ENCODE peak calls at places on chromosomes 12 and 14, in four cellular contexts. One of them, this sample, is unnamed.

GRCh38 chr12:123085046-123085445 is 65.8 kb downstream of the PITPNM2 start:
- DNase-seq in mesenchymal stem cell: no peak
- DNase-seq in trophoblast cell: no peak
- DNase-seq in H1: no peak
- DNase-seq in this sample: no peak

GRCh38 chr12:5429741-5430557 is 2.0 kb upstream of the NTF3 start:
- DNase-seq in mesenchymal stem cell: peak
- DNase-seq in trophoblast cell: no peak
- DNase-seq in H1: no peak
- DNase-seq in this sample: peak

GRCh38 chr12:118680361-118680963 is 300.9 kb upstream of the SRRM4 start:
- DNase-seq in mesenchymal stem cell: no peak
- DNase-seq in trophoblast cell: no peak
- DNase-seq in H1: no peak
- DNase-seq in this sample: peak

GRCh38 chr14:74945852-74946658 is 9.3 kb downstream of the PGF start:
- DNase-seq in mesenchymal stem cell: peak
- DNase-seq in trophoblast cell: no peak
- DNase-seq in H1: peak
- DNase-seq in this sample: peak

GRCh38 chr12:45388545-45388944 is 172.7 kb downstream of the ANO6 start:
- DNase-seq in mesenchymal stem cell: peak
- DNase-seq in trophoblast cell: no peak
- DNase-seq in H1: no peak
- DNase-seq in this sample: no peak

GRCh38 chr12:127964717-127965116 is 302.3 kb upstream of the TMEM132C start:
- DNase-seq in mesenchymal stem cell: peak
- DNase-seq in trophoblast cell: no peak
- DNase-seq in H1: no peak
- DNase-seq in this sample: no peak

GRCh38 chr12:9096563-9097176 is 19.0 kb downstream of the A2M start:
- DNase-seq in mesenchymal stem cell: no peak
- DNase-seq in trophoblast cell: no peak
- DNase-seq in H1: no peak
- DNase-seq in this sample: no peak

GRCh38 chr12:104064842-104065441 is 611 bp downstream of the HCFC2 start:
- DNase-seq in mesenchymal stem cell: peak
- DNase-seq in trophoblast cell: peak
- DNase-seq in H1: no peak
- DNase-seq in this sample: peak

GRCh38 chr12:44960856-44961255 is 84.7 kb upstream of the NELL2 start:
- DNase-seq in mesenchymal stem cell: no peak
- DNase-seq in trophoblast cell: no peak
- DNase-seq in H1: no peak
- DNase-seq in this sample: no peak

GRCh38 chr12:117530796-117531195 is 169.4 kb upstream of the NOS1 start:
- DNase-seq in mesenchymal stem cell: no peak
- DNase-seq in trophoblast cell: no peak
- DNase-seq in H1: no peak
- DNase-seq in this sample: no peak

GRCh38 chr14:74275265-74275841 is 27.4 kb downstream of the ABCD4 start:
- DNase-seq in mesenchymal stem cell: peak
- DNase-seq in trophoblast cell: peak
- DNase-seq in H1: no peak
- DNase-seq in this sample: no peak

GRCh38 chr12:54544743-54545142 is 4.7 kb upstream of the PDE1B start:
- DNase-seq in mesenchymal stem cell: no peak
- DNase-seq in trophoblast cell: no peak
- DNase-seq in H1: no peak
- DNase-seq in this sample: no peak

GRCh38 chr12:132385923-132386751 is 56.7 kb upstream of the GALNT9 start:
- DNase-seq in mesenchymal stem cell: no peak
- DNase-seq in trophoblast cell: no peak
- DNase-seq in H1: no peak
- DNase-seq in this sample: no peak

GRCh38 chr14:35369701-35370191 is 34.8 kb downstream of the NFKBIA start:
- DNase-seq in mesenchymal stem cell: no peak
- DNase-seq in trophoblast cell: no peak
- DNase-seq in H1: no peak
- DNase-seq in this sample: no peak

GRCh38 chr12:14454098-14454907 is 88.8 kb downstream of the ATF7IP start:
- DNase-seq in mesenchymal stem cell: peak
- DNase-seq in trophoblast cell: peak
- DNase-seq in H1: peak
- DNase-seq in this sample: peak

GRCh38 chr12:95083938-95084337 is 10.5 kb upstream of the NR2C1 start:
- DNase-seq in mesenchymal stem cell: peak
- DNase-seq in trophoblast cell: peak
- DNase-seq in H1: peak
- DNase-seq in this sample: peak

GRCh38 chr12:27525373-27525772 is 1.4 kb downstream of the PPFIBP1 start:
- DNase-seq in mesenchymal stem cell: peak
- DNase-seq in trophoblast cell: no peak
- DNase-seq in H1: no peak
- DNase-seq in this sample: no peak

DNA sequence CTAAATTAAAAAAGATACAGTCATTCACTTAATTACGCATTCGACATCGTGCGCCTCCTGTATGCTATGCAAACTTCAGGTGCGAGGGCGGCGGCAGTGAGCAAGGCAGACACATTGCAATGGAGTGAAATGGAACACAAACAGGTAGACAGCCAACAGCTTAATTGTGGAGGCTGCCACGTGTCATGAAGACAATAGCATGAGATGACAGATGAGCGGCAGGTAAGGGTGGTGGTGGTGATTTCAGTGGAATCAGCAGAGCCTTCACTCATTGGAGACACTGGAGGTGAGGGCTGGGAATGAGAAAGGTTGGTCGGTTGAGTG is 130.7 kb downstream of the TMEM132D start:
- DNase-seq in mesenchymal stem cell: no peak
- DNase-seq in trophoblast cell: no peak
- DNase-seq in H1: no peak
- DNase-seq in this sample: no peak
- H2BK12ac ChIP-seq in mesenchymal stem cell: no peak
- H2BK12ac ChIP-seq in trophoblast cell: no peak
- H2BK12ac ChIP-seq in H1: peak
- H2BK12ac ChIP-seq in this sample: no peak

GRCh38 chr14:94907626-94908261 is 137.8 kb upstream of the GSC start:
- DNase-seq in mesenchymal stem cell: no peak
- DNase-seq in trophoblast cell: no peak
- DNase-seq in H1: no peak
- DNase-seq in this sample: no peak
- H3K4me3 ChIP-seq in mesenchymal stem cell: no peak
- H3K4me3 ChIP-seq in trophoblast cell: no peak
- H3K4me3 ChIP-seq in H1: no peak
- H3K4me3 ChIP-seq in this sample: no peak

DNA sequence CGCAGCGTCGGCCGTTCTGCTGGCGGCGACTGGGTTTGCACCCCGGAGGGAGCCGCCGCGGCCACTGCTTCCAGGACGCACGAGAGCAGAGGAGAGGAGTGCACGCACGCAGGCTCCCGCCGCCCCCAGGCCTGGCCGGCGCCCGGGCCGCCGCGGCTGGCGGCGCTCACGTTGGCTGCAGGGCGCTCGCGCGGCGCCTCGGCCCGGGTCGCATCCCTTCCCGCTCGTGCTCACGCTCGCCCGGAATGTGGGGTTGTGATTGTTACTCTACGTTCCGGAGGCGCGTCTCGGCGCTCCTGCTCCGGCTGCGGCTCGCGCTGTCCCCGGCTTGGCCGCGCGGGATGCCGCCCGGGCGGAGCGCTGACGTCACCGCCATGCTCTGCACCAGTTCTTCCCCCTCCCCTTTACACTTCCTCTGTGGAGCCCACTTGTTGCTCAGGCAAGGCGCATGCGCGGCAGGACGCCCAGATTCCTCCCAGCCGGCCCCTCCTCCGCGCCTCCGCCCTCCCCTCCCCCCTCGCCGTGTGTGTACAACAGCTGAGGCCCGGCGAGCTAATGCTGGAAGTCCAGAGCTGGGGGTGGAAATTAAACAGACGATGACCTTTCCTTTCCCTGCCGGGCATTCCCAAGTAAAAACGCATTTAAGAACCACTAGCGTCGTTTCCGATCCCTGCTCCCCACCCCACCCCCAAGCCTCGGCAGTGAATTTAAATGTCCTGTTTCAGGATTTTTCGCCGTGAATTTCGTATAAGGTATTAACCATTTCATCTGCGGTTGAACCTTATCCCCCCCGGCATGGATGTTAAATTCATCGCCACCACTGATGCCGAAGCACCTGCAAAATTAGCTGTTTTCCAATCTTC is at the start of gene IRF2BPL:
- DNase-seq in mesenchymal stem cell: peak
- DNase-seq in trophoblast cell: peak
- DNase-seq in H1: no peak
- DNase-seq in this sample: peak
- H2BK12ac ChIP-seq in mesenchymal stem cell: peak
- H2BK12ac ChIP-seq in trophoblast cell: peak
- H2BK12ac ChIP-seq in H1: peak
- H2BK12ac ChIP-seq in this sample: peak

DNA sequence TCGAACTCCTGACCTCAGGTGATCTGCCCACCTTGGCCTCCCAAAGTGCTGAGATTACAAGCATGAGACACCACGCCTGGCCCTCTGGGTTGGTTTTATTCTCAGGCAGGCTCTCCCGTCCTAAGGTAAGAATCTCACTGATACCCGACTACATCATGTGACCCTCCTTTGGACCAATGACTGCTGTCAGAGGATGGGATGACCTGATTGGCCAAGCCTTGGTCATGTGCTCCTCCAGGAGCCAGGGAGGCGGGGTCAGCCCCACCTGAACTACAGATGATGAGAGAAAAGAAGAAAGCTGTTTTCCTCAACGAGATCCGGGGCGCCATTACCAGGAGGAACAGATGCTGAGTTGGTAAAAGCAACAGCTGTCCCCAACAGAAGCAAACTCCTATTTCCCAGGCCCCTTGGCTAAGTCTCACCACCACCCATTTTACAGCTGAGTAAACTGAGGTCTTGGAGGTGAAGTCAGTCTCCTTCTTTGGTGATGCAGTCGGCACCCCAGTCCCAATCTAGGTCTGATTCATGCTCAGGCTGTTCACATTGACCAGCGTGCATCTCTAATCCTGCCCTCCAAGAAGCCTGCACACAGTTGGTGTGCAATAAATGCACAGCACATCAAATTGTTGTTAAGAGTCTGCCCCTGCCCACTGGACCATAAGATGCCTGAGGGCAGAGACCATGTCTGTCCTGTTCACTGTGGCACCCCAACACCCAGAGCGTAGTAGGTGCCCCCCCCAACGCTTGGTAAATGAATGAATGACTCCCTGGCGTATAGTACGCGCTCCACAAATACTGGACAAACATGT is 118.8 kb downstream of the SCARB1 start:
- DNase-seq in mesenchymal stem cell: no peak
- DNase-seq in trophoblast cell: no peak
- DNase-seq in H1: no peak
- DNase-seq in this sample: no peak
- H3K4me3 ChIP-seq in mesenchymal stem cell: no peak
- H3K4me3 ChIP-seq in trophoblast cell: no peak
- H3K4me3 ChIP-seq in H1: no peak
- H3K4me3 ChIP-seq in this sample: no peak

GRCh38 chr14:55025948-55026347 is 951 bp downstream of the WDHD1 start:
- DNase-seq in mesenchymal stem cell: no peak
- DNase-seq in trophoblast cell: no peak
- DNase-seq in H1: no peak
- DNase-seq in this sample: no peak
- H2BK12ac ChIP-seq in mesenchymal stem cell: no peak
- H2BK12ac ChIP-seq in trophoblast cell: no peak
- H2BK12ac ChIP-seq in H1: no peak
- H2BK12ac ChIP-seq in this sample: no peak

GRCh38 chr14:99946652-99947489 is 118.4 kb upstream of the EVL start:
- DNase-seq in mesenchymal stem cell: peak
- DNase-seq in trophoblast cell: no peak
- DNase-seq in H1: no peak
- DNase-seq in this sample: peak
- H3K4me3 ChIP-seq in mesenchymal stem cell: no peak
- H3K4me3 ChIP-seq in trophoblast cell: no peak
- H3K4me3 ChIP-seq in H1: peak
- H3K4me3 ChIP-seq in this sample: no peak

GRCh38 chr14:93954900-93955891 is 21.2 kb downstream of the ASB2 start:
- DNase-seq in mesenchymal stem cell: no peak
- DNase-seq in trophoblast cell: no peak
- DNase-seq in H1: no peak
- DNase-seq in this sample: no peak
- H2BK12ac ChIP-seq in mesenchymal stem cell: no peak
- H2BK12ac ChIP-seq in trophoblast cell: no peak
- H2BK12ac ChIP-seq in H1: peak
- H2BK12ac ChIP-seq in this sample: no peak

GRCh38 chr12:106581543-106582263 is 1.1 kb upstream of the RFX4 start:
- DNase-seq in mesenchymal stem cell: peak
- DNase-seq in trophoblast cell: no peak
- DNase-seq in H1: no peak
- DNase-seq in this sample: peak
- H3K4me3 ChIP-seq in mesenchymal stem cell: no peak
- H3K4me3 ChIP-seq in trophoblast cell: no peak
- H3K4me3 ChIP-seq in H1: peak
- H3K4me3 ChIP-seq in this sample: peak